ENCODE peak calls at places on chromosomes 11 and 22, in five cellular contexts. V is neural progenitor cell, K is H7, L is NCI-H2029, N is NCI-H226. D is an unnamed sample.

GRCh38 chr11:17812286-17813187 is 78.0 kb downstream of the KCNC1 start:
- DNase-seq in V (no peak), K (no peak), L (peak), N (peak), D (no peak)

GRCh38 chr22:22867996-22868715 is 19.5 kb upstream of the IGLL5 start:
- DNase-seq in V (no peak), K (no peak), L (no peak), N (no peak), D (no peak)

GRCh38 chr11:110797453-110797852 is 85.2 kb upstream of the ARHGAP20 start:
- DNase-seq in V (no peak), K (no peak), L (no peak), N (no peak), D (no peak)

GRCh38 chr11:11703885-11704284 is 82.1 kb upstream of the GALNT18 start:
- DNase-seq in V (no peak), K (no peak), L (no peak), N (no peak), D (no peak)

GRCh38 chr11:18312012-18312411 is 9.9 kb downstream of the HPS5 start:
- DNase-seq in V (no peak), K (no peak), L (no peak), N (no peak), D (no peak)

GRCh38 chr11:4727171-4727570 is 22.6 kb downstream of the MMP26 start:
- DNase-seq in V (no peak), K (no peak), L (no peak), N (no peak), D (no peak)

GRCh38 chr22:46977656-46978343 is 215.3 kb downstream of the TBC1D22A start:
- DNase-seq in V (no peak), K (peak), L (no peak), N (no peak), D (no peak)

GRCh38 chr11:125494987-125495725 is 909 bp downstream of the FEZ1 start:
- DNase-seq in V (peak), K (peak), L (no peak), N (no peak), D (peak)

GRCh38 chr11:119218141-119218878 is 12.2 kb downstream of the CBL start:
- DNase-seq in V (no peak), K (no peak), L (no peak), N (peak), D (no peak)

GRCh38 chr11:67657300-67657699 is 6.8 kb upstream of the ACY3 start:
- DNase-seq in V (no peak), K (no peak), L (no peak), N (no peak), D (no peak)

GRCh38 chr11:59174664-59175033 is 2.7 kb downstream of the DTX4 start:
- DNase-seq in V (no peak), K (no peak), L (no peak), N (peak), D (no peak)